ENCODE peak calls at places on chromosome 14, in seven cellular contexts. K, J, E, Y, C, A and V are unnamed samples. For H3K4me1, the result is how much of the 10 kb centered on the place peaks cover.

GRCh38 chr14:52825085-52825484 is 33.7 kb upstream of the GNPNAT1 start:
- DNase-seq in K (no peak), J (no peak), E (no peak), Y (no peak), C (no peak), A (no peak), V (no peak)

GRCh38 chr14:33375781-33376180 is 437.1 kb downstream of the NPAS3 start:
- DNase-seq in K (no peak), J (no peak), E (no peak), Y (no peak), C (no peak), A (no peak), V (no peak)

GRCh38 chr14:103508521-103508920 is 14.1 kb downstream of the CKB start:
- DNase-seq in K (no peak), J (no peak), E (no peak), Y (peak), C (no peak), A (no peak), V (no peak)

GRCh38 chr14:22994762-22995275 is 12.5 kb upstream of the AJUBA start:
- DNase-seq in K (no peak), J (no peak), E (no peak), Y (peak), C (no peak), A (no peak), V (no peak)

GRCh38 chr14:100140452-100141132 is 18.9 kb downstream of the DEGS2 start:
- DNase-seq in K (peak), J (no peak), E (no peak), Y (no peak), C (no peak), A (no peak), V (no peak)

GRCh38 chr14:63840981-63841380 is 11.8 kb upstream of the SYNE2 start:
- DNase-seq in K (peak), J (no peak), E (no peak), Y (no peak), C (no peak), A (peak), V (peak)

GRCh38 chr14:76997257-76997970 is 31.1 kb downstream of the IRF2BPL start:
- DNase-seq in K (no peak), J (no peak), E (no peak), Y (no peak), C (no peak), A (no peak), V (no peak)

GRCh38 chr14:67551940-67552339 is 18.9 kb downstream of the PLEKHH1 start:
- DNase-seq in K (peak), J (no peak), E (peak), Y (no peak), C (no peak), A (no peak), V (no peak)

GRCh38 chr14:99905121-99905520 is 111.9 kb downstream of the EML1 start:
- DNase-seq in K (no peak), J (no peak), E (no peak), Y (no peak), C (no peak), A (no peak), V (no peak)

GRCh38 chr14:32703246-32703645 is 235.4 kb upstream of the NPAS3 start:
- DNase-seq in K (no peak), J (no peak), E (no peak), Y (no peak), C (no peak), A (no peak), V (no peak)

GRCh38 chr14:104993306-104993705 is 7.7 kb downstream of the CLBA1 start:
- DNase-seq in K (peak), J (no peak), E (no peak), Y (no peak), C (no peak), A (no peak), V (no peak)

GRCh38 chr14:25537846-25538455 is 488.0 kb upstream of the STXBP6 start:
- DNase-seq in K (no peak), J (peak), E (no peak), Y (no peak), C (no peak), A (peak), V (no peak)

GRCh38 chr14:101078892-101079221 is 175.3 kb upstream of the RTL1 start:
- DNase-seq in K (no peak), J (no peak), E (no peak), Y (no peak), C (no peak), A (peak), V (peak)

GRCh38 chr14:93956082-93956481 is 20.3 kb downstream of the ASB2 start:
- DNase-seq in K (no peak), J (no peak), E (no peak), Y (no peak), C (no peak), A (no peak), V (no peak)
- H3K4me1 ChIP-seq in K (under half), J (under half), E (half or more), Y (half or more), C (half or more), A (under half), V (half or more)

GRCh38 chr14:51653855-51654548 is 2.3 kb downstream of the FRMD6 start:
- DNase-seq in K (no peak), J (no peak), E (no peak), Y (no peak), C (no peak), A (no peak), V (no peak)

GRCh38 chr14:51650721-51651387 is 856 bp upstream of the FRMD6 start:
- DNase-seq in K (no peak), J (no peak), E (peak), Y (peak), C (no peak), A (peak), V (peak)

GRCh38 chr14:51653096-51653814 is 1.5 kb downstream of the FRMD6 start:
- DNase-seq in K (no peak), J (no peak), E (no peak), Y (no peak), C (no peak), A (no peak), V (no peak)

GRCh38 chr14:51652168-51653095 is 722 bp downstream of the FRMD6 start:
- DNase-seq in K (no peak), J (peak), E (peak), Y (peak), C (no peak), A (peak), V (peak)

GRCh38 chr14:51651388-51652167 is at the start of gene FRMD6:
- DNase-seq in K (peak), J (peak), E (peak), Y (peak), C (peak), A (peak), V (peak)
- TF ChIP-seq POLR2A in K (peak), J (peak), E (peak), Y (peak), C (peak), A (peak), V (no peak)

DNA sequence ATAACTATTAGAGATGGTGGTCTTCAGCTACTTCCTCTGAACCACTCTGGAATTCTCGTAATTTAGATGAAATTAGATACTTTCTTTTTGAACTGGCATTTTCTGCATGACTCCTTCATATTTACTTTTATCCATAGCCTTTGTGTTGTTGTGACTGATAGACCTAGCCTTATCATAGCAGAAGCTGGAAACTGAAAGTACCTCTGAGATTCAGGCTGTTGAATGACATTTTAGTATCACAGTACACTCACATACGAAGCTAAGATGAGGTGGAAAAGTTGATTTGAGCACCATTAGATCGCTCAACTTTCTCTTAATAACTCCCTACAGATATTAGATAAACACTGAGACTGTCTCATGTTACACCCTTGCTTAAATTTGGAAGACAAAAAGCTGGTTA is 525.1 kb upstream of the FBXO33 start:
- DNase-seq in K (no peak), J (no peak), E (no peak), Y (no peak), C (no peak), A (no peak), V (no peak)
- H3K4me1 ChIP-seq in K (under half), J (under half), E (under half), Y (under half), C (under half), A (under half), V (under half)

GRCh38 chr14:92122351-92122677 is 545 bp downstream of the CPSF2 start:
- DNase-seq in K (no peak), J (no peak), E (no peak), Y (no peak), C (no peak), A (peak), V (no peak)

GRCh38 chr14:92121207-92121669 is 268 bp downstream of the NDUFB1 start:
- DNase-seq in K (no peak), J (no peak), E (peak), Y (peak), C (no peak), A (peak), V (no peak)

GRCh38 chr14:92122761-92123160 is 992 bp downstream of the CPSF2 start:
- DNase-seq in K (no peak), J (no peak), E (no peak), Y (no peak), C (no peak), A (no peak), V (no peak)

DNA sequence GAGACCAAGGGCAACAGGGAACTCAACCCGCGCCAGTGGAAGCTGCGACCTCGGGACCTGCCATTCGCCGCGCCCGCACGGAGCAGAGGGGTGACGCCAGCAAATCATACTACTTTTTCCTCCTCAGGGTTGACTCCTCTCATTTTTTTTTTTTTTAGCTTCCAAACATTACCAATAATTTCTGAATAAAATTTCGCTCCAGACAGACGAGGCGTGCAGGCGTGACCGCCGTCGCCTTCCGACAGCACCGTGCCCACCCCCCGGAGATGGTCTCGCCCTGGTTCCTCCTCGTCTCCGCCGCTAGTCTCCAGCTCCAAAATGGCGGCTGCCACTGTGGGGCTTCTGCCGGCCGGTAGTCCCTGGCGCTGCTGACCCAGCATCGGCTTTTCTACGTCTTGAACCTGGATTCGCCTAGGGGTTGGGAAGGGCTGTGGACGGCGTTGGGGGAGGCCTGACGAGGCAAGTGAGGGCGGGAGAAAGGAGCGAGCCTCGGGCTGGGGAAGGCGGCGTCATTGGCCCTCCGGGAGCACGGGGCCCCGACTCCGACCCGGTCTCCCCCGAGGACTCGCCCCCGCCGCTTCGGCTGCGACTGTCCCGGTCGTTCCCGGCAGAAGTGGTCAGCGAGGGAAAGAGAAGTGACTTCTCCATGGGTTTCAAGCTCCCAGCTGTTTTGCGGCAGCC is at the start of the genes CPSF2 and NDUFB1:
- DNase-seq in K (peak), J (peak), E (peak), Y (peak), C (peak), A (peak), V (peak)
- TF ChIP-seq POLR2A in K (peak), J (peak), E (peak), Y (peak), C (peak), A (peak), V (peak)

DNA sequence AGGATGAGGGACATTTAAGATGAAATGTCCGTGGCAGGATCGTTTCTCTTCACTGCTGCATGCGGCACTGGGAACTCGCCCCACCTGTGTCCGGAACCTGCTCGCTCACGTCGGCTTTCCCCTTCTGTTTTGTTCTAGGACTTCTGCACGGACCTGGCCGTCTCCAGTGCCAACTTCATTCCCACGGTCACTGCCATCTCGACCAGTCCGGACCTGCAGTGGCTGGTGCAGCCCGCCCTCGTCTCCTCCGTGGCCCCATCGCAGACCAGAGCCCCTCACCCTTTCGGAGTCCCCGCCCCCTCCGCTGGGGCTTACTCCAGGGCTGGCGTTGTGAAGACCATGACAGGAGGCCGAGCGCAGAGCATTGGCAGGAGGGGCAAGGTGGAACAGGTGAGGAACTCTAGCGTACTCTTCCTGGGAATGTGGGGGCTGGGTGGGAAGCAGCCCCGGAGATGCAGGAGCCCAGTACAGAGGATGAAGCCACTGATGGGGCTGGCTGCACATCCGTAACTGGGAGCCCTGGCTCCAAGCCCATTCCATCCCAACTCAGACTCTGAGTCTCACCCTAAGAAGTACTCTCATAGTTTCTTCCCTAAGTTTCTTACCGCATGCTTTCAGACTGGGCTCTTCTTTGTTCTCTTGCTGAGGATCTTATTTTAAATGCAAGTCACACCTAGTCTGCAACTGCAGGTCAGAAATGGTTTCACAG is 1.3 kb downstream of the FOS start:
- DNase-seq in K (no peak), J (peak), E (no peak), Y (peak), C (no peak), A (peak), V (peak)
- H3K4me1 ChIP-seq in K (under half), J (under half), E (under half), Y (under half), C (under half), A (under half), V (half or more)

GRCh38 chr14:73738518-73739173 is 24.5 kb upstream of the PNMA1 start:
- DNase-seq in K (no peak), J (peak), E (no peak), Y (peak), C (no peak), A (no peak), V (peak)
- TF ChIP-seq POLR2A in K (no peak), J (no peak), E (no peak), Y (no peak), C (no peak), A (no peak), V (no peak)

GRCh38 chr14:59087711-59088110 is 100.8 kb upstream of the DAAM1 start:
- DNase-seq in K (no peak), J (no peak), E (no peak), Y (no peak), C (no peak), A (no peak), V (no peak)

GRCh38 chr14:59087240-59087639 is 101.2 kb upstream of the DAAM1 start:
- DNase-seq in K (no peak), J (no peak), E (no peak), Y (no peak), C (no peak), A (no peak), V (no peak)

GRCh38 chr14:59081680-59082079 is 106.8 kb upstream of the DAAM1 start:
- DNase-seq in K (no peak), J (no peak), E (no peak), Y (no peak), C (no peak), A (no peak), V (no peak)

GRCh38 chr14:59086241-59086899 is 102.1 kb upstream of the DAAM1 start:
- DNase-seq in K (no peak), J (no peak), E (no peak), Y (no peak), C (no peak), A (no peak), V (no peak)

DNA sequence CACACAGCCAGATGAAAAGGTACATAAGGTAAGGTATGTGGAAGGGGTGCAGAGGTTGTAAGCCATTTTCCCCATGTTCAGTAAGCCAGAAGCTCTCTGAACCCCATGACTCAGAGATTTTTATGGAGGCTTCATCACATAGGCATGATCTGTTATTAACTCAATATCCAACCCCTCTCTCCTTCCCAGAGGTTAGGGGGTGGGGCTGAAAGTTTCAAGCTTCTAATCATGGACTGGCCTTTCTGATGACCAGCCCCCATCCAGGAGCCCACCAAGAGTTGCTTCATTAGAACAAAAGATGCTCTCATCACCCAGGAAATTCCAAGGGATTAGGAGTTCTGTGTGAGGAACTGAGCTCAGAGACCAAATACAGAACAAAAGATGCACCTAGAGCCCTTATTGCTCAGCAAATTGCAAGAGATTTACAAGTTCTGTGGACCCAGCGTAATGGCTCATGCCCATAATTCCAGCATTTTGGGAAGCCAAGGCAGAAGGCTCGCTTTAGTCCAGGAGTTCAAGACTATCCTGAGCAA is 103.2 kb upstream of the DAAM1 start:
- DNase-seq in K (no peak), J (no peak), E (no peak), Y (no peak), C (no peak), A (no peak), V (no peak)
- H3K4me1 ChIP-seq in K (under half), J (under half), E (under half), Y (under half), C (under half), A (under half), V (under half)

GRCh38 chr14:60721331-60722162 is 2.6 kb downstream of the SIX4 start:
- DNase-seq in K (peak), J (peak), E (peak), Y (peak), C (peak), A (peak), V (peak)

GRCh38 chr14:60722163-60722835 is 1.9 kb downstream of the SIX4 start:
- DNase-seq in K (peak), J (no peak), E (peak), Y (no peak), C (no peak), A (peak), V (peak)

GRCh38 chr14:60722836-60723217 is 1.3 kb downstream of the SIX4 start:
- DNase-seq in K (no peak), J (no peak), E (peak), Y (no peak), C (no peak), A (peak), V (no peak)

GRCh38 chr14:60723218-60724079 is 702 bp downstream of the SIX4 start:
- DNase-seq in K (peak), J (peak), E (peak), Y (peak), C (no peak), A (peak), V (peak)

DNA sequence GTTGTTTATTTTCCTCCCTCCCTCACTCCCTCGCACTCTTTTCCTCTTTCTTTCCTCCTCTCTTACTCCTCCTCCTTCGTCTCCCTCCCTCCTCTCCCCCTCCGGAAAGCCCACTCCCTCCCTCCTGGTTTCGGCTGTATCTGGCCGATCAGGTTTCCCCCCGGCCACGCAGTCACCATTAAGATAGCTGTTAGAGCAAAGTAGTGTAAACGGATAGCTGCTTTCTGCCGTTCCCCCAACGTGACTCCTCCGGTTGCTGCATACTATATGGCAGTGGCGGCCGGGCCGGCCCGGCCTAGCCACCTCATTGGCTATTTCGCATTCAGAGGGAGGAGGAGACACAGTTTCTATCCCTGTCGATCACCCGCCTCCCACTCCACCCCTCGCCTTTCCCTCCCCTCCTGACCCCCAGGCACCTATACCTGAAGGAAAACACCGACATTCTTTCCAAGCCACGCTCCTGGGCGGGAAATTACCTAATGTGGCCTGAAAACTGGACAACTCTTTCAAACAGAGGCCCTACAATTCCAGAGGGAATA is at the start of gene SIX4:
- DNase-seq in K (peak), J (peak), E (peak), Y (peak), C (peak), A (peak), V (no peak)
- TF ChIP-seq POLR2A in K (no peak), J (no peak), E (peak), Y (no peak), C (peak), A (no peak), V (no peak)

GRCh38 chr14:56131004-56131864 is 13.0 kb downstream of the PELI2 start:
- DNase-seq in K (no peak), J (no peak), E (no peak), Y (no peak), C (no peak), A (no peak), V (no peak)
- H3K4me1 ChIP-seq in K (under half), J (under half), E (under half), Y (half or more), C (under half), A (under half), V (under half)